ENCODE peak calls at places on chromosomes 3 and 15, in four cellular contexts. One of them, this sample, is unnamed.
A peak's percentile ranks its signal among the peaks of the same experiment; 100 is the strongest.

GRCh38 chr3:187051066-187051465 is 88.2 kb downstream of the RPL39L start:
- DNase-seq in IMR-90: no peak
- DNase-seq in mesendoderm: no peak
- DNase-seq in mammary epithelial cell: no peak
- DNase-seq in this sample: no peak

GRCh38 chr15:33587773-33588172 is 277.0 kb downstream of the RYR3 start:
- DNase-seq in IMR-90: no peak
- DNase-seq in mesendoderm: peak; percentile 69
- DNase-seq in mammary epithelial cell: no peak
- DNase-seq in this sample: peak; percentile 33

GRCh38 chr3:60983906-60984305 is 267.3 kb downstream of the FHIT start:
- DNase-seq in IMR-90: no peak
- DNase-seq in mesendoderm: no peak
- DNase-seq in mammary epithelial cell: no peak
- DNase-seq in this sample: no peak

GRCh38 chr3:142817897-142818296 is 71.0 kb downstream of the PCOLCE2 start:
- DNase-seq in IMR-90: no peak
- DNase-seq in mesendoderm: no peak
- DNase-seq in mammary epithelial cell: no peak
- DNase-seq in this sample: peak; percentile 39

GRCh38 chr15:52709172-52709979 is 30.2 kb upstream of the ATOSA start:
- DNase-seq in IMR-90: no peak
- DNase-seq in mesendoderm: peak; percentile 88
- DNase-seq in mammary epithelial cell: no peak
- DNase-seq in this sample: peak; percentile 14

GRCh38 chr3:13007251-13007941 is 65.8 kb downstream of the IQSEC1 start:
- DNase-seq in IMR-90: no peak
- DNase-seq in mesendoderm: no peak
- DNase-seq in mammary epithelial cell: no peak
- DNase-seq in this sample: no peak

GRCh38 chr3:39727415-39727814 is 82.0 kb upstream of the MYRIP start:
- DNase-seq in IMR-90: no peak
- DNase-seq in mesendoderm: peak; percentile 51
- DNase-seq in mammary epithelial cell: no peak
- DNase-seq in this sample: no peak

GRCh38 chr3:188683032-188683491 is 488.7 kb upstream of the TPRG1 start:
- DNase-seq in IMR-90: peak; percentile 99
- DNase-seq in mesendoderm: no peak
- DNase-seq in mammary epithelial cell: peak; percentile 43
- DNase-seq in this sample: peak; percentile 65

GRCh38 chr15:41940441-41940857 is 31.9 kb downstream of the EHD4 start:
- DNase-seq in IMR-90: peak; percentile 87
- DNase-seq in mesendoderm: no peak
- DNase-seq in mammary epithelial cell: peak; percentile 92
- DNase-seq in this sample: no peak

GRCh38 chr15:72116680-72117447 is 1.1 kb downstream of the MYO9A start:
- DNase-seq in IMR-90: peak; percentile 18
- DNase-seq in mesendoderm: peak; percentile 56
- DNase-seq in mammary epithelial cell: peak; percentile 19
- DNase-seq in this sample: peak; percentile 2

GRCh38 chr3:68919000-68919399 is 13.3 kb downstream of the TAFA4 start:
- DNase-seq in IMR-90: peak; percentile 7
- DNase-seq in mesendoderm: peak; percentile 66
- DNase-seq in mammary epithelial cell: peak; percentile 13
- DNase-seq in this sample: peak; percentile 36

GRCh38 chr3:147699175-147699838 is 290.1 kb downstream of the ZIC1 start:
- DNase-seq in IMR-90: peak; percentile 21
- DNase-seq in mesendoderm: no peak
- DNase-seq in mammary epithelial cell: peak; percentile 63
- DNase-seq in this sample: peak; percentile 1

GRCh38 chr3:123285066-123285465 is 83.3 kb downstream of the SEC22A start:
- DNase-seq in IMR-90: no peak
- DNase-seq in mesendoderm: no peak
- DNase-seq in mammary epithelial cell: peak; percentile 48
- DNase-seq in this sample: peak; percentile 82

DNA sequence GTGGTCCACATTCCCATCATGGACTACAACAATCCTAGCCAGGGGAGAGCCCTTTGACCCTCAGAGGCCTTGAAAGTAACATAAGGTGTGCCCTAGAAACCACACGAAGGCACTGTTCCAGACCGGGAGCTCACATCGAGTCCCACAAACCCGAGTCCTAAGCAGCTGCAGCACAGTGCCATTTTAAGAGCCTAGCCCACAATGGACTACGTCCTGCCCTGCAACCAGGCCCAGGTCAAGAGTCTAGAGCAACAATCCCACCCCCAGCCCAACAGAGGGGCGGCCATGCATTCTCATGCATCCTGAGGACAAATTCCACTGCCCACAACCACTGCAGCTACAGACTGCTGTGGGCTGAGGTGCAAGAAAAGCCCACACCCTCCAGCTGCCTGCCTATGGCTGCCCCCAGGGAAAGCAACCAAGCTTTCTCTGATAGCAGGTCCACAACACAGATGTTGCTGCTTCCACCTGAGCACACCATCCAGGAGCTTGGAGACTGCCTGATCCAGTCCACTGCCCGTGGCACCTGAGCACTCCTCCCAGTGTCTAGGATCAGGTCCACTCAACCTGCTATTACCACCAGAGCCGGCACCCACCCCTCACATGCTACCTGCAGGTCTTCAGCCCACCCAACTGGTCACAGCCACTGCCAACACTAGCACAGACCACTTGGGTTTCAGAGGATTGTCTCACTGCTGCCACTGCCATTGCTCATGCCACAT is 56.8 kb downstream of the IGSF11 start:
- DNase-seq in IMR-90: no peak
- DNase-seq in mesendoderm: no peak
- DNase-seq in mammary epithelial cell: no peak
- DNase-seq in this sample: no peak
- H3K4me3 ChIP-seq in IMR-90: no peak overlapping the region
- H3K4me3 ChIP-seq in mesendoderm: no peak overlapping the region
- H3K4me3 ChIP-seq in mammary epithelial cell: no peak overlapping the region
- H3K4me3 ChIP-seq in this sample: no peak overlapping the region

DNA sequence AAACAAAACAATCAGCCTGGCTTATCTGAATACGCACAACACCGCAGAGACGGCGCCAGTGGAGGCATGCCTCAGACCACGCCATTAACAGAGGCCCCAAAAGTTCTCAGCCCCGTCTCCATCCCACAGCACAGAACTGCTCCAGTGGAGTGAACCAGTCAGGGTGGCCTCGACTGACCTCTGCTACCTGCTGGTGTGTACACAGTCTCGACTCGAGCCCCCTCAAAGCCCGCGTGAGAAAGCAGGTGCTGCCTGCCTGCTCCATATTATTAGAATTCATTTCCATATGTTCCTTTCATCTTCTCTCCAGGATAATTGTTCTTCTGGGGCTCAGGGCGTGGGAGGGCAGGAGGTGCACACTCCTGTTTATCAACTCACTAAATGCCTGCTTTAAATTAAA is 101.4 kb downstream of the TLE3 start:
- DNase-seq in IMR-90: no peak
- DNase-seq in mesendoderm: no peak
- DNase-seq in mammary epithelial cell: no peak
- DNase-seq in this sample: no peak
- H3K27me3 ChIP-seq in IMR-90: peaks cover 56% of the 10 kb centered on the region
- H3K27me3 ChIP-seq in mesendoderm: no peaks in the 10 kb centered on the region
- H3K27me3 ChIP-seq in mammary epithelial cell: peaks cover 3% of the 10 kb centered on the region
- H3K27me3 ChIP-seq in this sample: no peaks in the 10 kb centered on the region

DNA sequence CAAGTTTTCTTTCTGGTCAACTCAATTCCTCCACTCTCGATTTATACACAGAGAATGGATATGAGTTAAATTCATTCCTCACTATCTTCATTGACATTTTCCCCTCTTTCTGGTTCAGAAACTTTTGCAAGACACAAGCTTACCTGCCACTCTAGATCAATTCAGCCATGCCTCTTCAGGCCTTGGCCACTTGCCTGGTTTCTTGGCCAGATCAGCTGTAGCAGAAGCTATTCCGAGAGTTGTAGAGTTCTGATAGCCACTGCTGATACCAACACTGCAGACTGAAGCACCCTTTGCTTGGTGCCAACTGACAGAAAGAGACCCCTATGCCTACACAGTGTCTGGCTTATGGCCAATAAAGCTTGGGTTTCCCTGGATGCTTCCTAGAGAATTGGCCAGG is 521.4 kb downstream of the EPHA3 start:
- DNase-seq in IMR-90: no peak
- DNase-seq in mesendoderm: no peak
- DNase-seq in mammary epithelial cell: no peak
- DNase-seq in this sample: no peak
- H3K27ac ChIP-seq in IMR-90: no peak overlapping the region
- H3K27ac ChIP-seq in mesendoderm: no peak overlapping the region
- H3K27ac ChIP-seq in mammary epithelial cell: no peak overlapping the region
- H3K27ac ChIP-seq in this sample: no peak overlapping the region

GRCh38 chr15:88542342-88542733 is 4.1 kb downstream of the DET1 start:
- DNase-seq in IMR-90: no peak
- DNase-seq in mesendoderm: no peak
- DNase-seq in mammary epithelial cell: no peak
- DNase-seq in this sample: peak; percentile 52
- H3K4me3 ChIP-seq in IMR-90: no peak overlapping the region
- H3K4me3 ChIP-seq in mesendoderm: no peak overlapping the region
- H3K4me3 ChIP-seq in mammary epithelial cell: no peak overlapping the region
- H3K4me3 ChIP-seq in this sample: no peak overlapping the region

This sample was measured in trophoblast cell.